ENCODE peak calls at places on chromosome 6, in five cellular contexts. U is uterus, O is T-helper 9 cell, A is NCI-H1417, W is pancreas. T is an unnamed sample.

GRCh38 chr6:80145509-80145908 is 39.0 kb downstream of the BCKDHB start:
- DNase-seq in U (no peak), O (no peak), W (no peak), A (no peak), T (no peak)

GRCh38 chr6:109397020-109397419 is 14.8 kb upstream of the CD164 start:
- DNase-seq in W (no peak), U (no peak), A (no peak), O (no peak), T (no peak)

GRCh38 chr6:169312658-169313346 is 59.2 kb upstream of the THBS2 start:
- DNase-seq in A (peak), U (no peak), W (no peak), O (no peak), T (no peak)

GRCh38 chr6:152748843-152749242 is 1.8 kb upstream of the VIP start:
- DNase-seq in O (no peak), A (no peak), W (no peak), U (no peak), T (no peak)

GRCh38 chr6:108477034-108477433 is 83.7 kb upstream of the FOXO3 start:
- DNase-seq in O (no peak), A (peak), W (no peak), U (no peak), T (no peak)

GRCh38 chr6:79630883-79631799 is at the start of gene SH3BGRL2:
- DNase-seq in U (peak), W (peak), O (no peak), A (peak), T (no peak)

GRCh38 chr6:124223596-124223995 is 419.9 kb downstream of the NKAIN2 start:
- DNase-seq in U (no peak), W (no peak), A (no peak), O (no peak), T (no peak)

GRCh38 chr6:163414367-163415175 is at the start of gene QKI:
- DNase-seq in U (peak), A (peak), O (peak), W (peak), T (peak)

GRCh38 chr6:159461266-159461665 is 231.8 kb downstream of the SOD2 start:
- DNase-seq in W (no peak), O (no peak), A (no peak), U (no peak), T (no peak)

GRCh38 chr6:7725849-7726415 is at the start of gene BMP6:
- DNase-seq in O (no peak), A (peak), U (peak), W (peak), T (peak)

GRCh38 chr6:12801141-12801540 is 84.6 kb downstream of the PHACTR1 start:
- DNase-seq in A (no peak), U (no peak), O (no peak), W (no peak), T (no peak)

GRCh38 chr6:161890959-161891358 is 617.1 kb upstream of the AGPAT4 start:
- DNase-seq in O (no peak), W (no peak), A (no peak), U (no peak), T (no peak)

GRCh38 chr6:13765570-13765969 is 48.8 kb downstream of the MCUR1 start:
- DNase-seq in O (no peak), W (no peak), A (peak), U (no peak), T (no peak)

GRCh38 chr6:40349092-40349491 is 238.1 kb downstream of the LRFN2 start:
- DNase-seq in O (no peak), A (no peak), W (no peak), U (peak), T (no peak)

GRCh38 chr6:83096791-83097190 is 29.3 kb downstream of the DOP1A start:
- DNase-seq in A (no peak), O (no peak), U (no peak), W (no peak), T (no peak)

GRCh38 chr6:137496909-137497721 is 2.9 kb upstream of the OLIG3 start:
- DNase-seq in U (no peak), A (no peak), W (peak), O (no peak), T (no peak)

GRCh38 chr6:17431581-17431980 is 38.2 kb downstream of the CAP2 start:
- DNase-seq in U (no peak), W (no peak), A (no peak), O (no peak), T (no peak)

GRCh38 chr6:136016228-136017225 is 165.0 kb downstream of the PDE7B start:
- DNase-seq in O (no peak), U (no peak), A (no peak), W (no peak), T (no peak)

GRCh38 chr6:161973064-161973463 is 699.2 kb upstream of the AGPAT4 start:
- DNase-seq in A (no peak), W (no peak), U (no peak), O (no peak), T (no peak)

GRCh38 chr6:10184408-10185187 is 230.3 kb downstream of the TFAP2A start:
- DNase-seq in A (no peak), O (no peak), W (no peak), U (no peak), T (no peak)

GRCh38 chr6:152981989-152982767 is 663 bp downstream of the FBXO5 start:
- DNase-seq in A (no peak), U (peak), O (no peak), W (peak), T (no peak)

GRCh38 chr6:90098025-90098474 is 198.6 kb downstream of the BACH2 start:
- DNase-seq in W (no peak), O (no peak), U (peak), A (no peak), T (no peak)

GRCh38 chr6:46972521-46972920 is 50.8 kb upstream of the ADGRF5 start:
- DNase-seq in W (no peak), O (no peak), U (no peak), A (no peak), T (no peak)

GRCh38 chr6:125810435-125810834 is 19.7 kb downstream of the NCOA7 start:
- DNase-seq in O (no peak), W (no peak), A (peak), U (no peak), T (no peak)

GRCh38 chr6:20861479-20861878 is 327.2 kb downstream of the CDKAL1 start:
- DNase-seq in W (no peak), O (no peak), A (no peak), U (no peak), T (no peak)

GRCh38 chr6:50381106-50381415 is 331.3 kb upstream of the DEFB112 start:
- DNase-seq in U (no peak), A (no peak), O (no peak), W (no peak), T (no peak)

GRCh38 chr6:138161434-138162103 is at the start of gene ARFGEF3:
- DNase-seq in O (peak), W (peak), U (peak), A (peak), T (peak)

GRCh38 chr6:105644073-105644489 is 241.2 kb upstream of the PREP start:
- DNase-seq in A (no peak), O (no peak), W (no peak), U (no peak), T (no peak)

GRCh38 chr6:33765368-33765767 is 18.7 kb upstream of the IP6K3 start:
- DNase-seq in A (no peak), U (no peak), W (no peak), O (no peak), T (no peak)

GRCh38 chr6:2970753-2971419 is 481 bp downstream of the SERPINB6 start:
- DNase-seq in U (peak), A (peak), W (peak), O (peak), T (peak)

GRCh38 chr6:35164868-35165267 is 23.7 kb upstream of the TCP11 start:
- DNase-seq in A (no peak), O (no peak), W (no peak), U (no peak), T (no peak)

GRCh38 chr6:3607599-3607998 is 143.9 kb downstream of the PXDC1 start:
- DNase-seq in U (no peak), W (no peak), O (no peak), A (no peak), T (no peak)

GRCh38 chr6:159117031-159117430 is 52.2 kb upstream of the FNDC1 start:
- DNase-seq in U (no peak), A (no peak), W (no peak), O (no peak), T (no peak)